ENCODE peak calls at places on chromosome 16, in ten cellular contexts. J is activated B cell treated with CpG ODN at 0.5 μM for 24 hours, D is colonic mucosa, K is AG09319, Y is DND-41, T is HFF-Myc, C is MCF 10A, Z is tibial nerve, N is WTC11, S is A673. B is an unnamed sample.

GRCh38 chr16:4067262-4068001 is 48.8 kb downstream of the ADCY9 start:
- DNase-seq in S (no peak), K (peak), Y (no peak), Z (no peak), T (no peak), J (no peak), N (no peak), C (no peak), D (no peak), B (no peak)

GRCh38 chr16:3720418-3720817 is 3.1 kb upstream of the TRAP1 start:
- DNase-seq in D (no peak), K (no peak), J (no peak), N (no peak), Z (no peak), Y (no peak), T (no peak), C (no peak), S (no peak), B (no peak)

GRCh38 chr16:675884-676564 is 553 bp downstream of the RHBDL1 start:
- DNase-seq in Y (no peak), C (no peak), K (no peak), D (no peak), T (no peak), J (no peak), S (no peak), Z (no peak), N (no peak), B (no peak)

GRCh38 chr16:20931066-20931465 is 30.5 kb downstream of the LYRM1 start:
- DNase-seq in C (no peak), J (no peak), Z (no peak), N (no peak), D (no peak), K (no peak), S (no peak), Y (no peak), T (no peak), B (no peak)

GRCh38 chr16:3542601-3543373 is 34.4 kb downstream of the NLRC3 start:
- DNase-seq in T (no peak), Z (no peak), S (no peak), D (no peak), C (no peak), J (no peak), N (no peak), K (no peak), Y (no peak), B (no peak)

GRCh38 chr16:11481987-11482386 is 104.7 kb downstream of the LITAF start:
- DNase-seq in S (no peak), K (no peak), C (no peak), Y (no peak), N (no peak), J (no peak), Z (no peak), D (no peak), T (no peak), B (no peak)

GRCh38 chr16:31002252-31002700 is 8.2 kb downstream of the STX1B start:
- DNase-seq in C (no peak), Y (no peak), J (no peak), T (no peak), Z (no peak), K (no peak), D (no peak), S (no peak), N (no peak), B (no peak)

GRCh38 chr16:83470406-83470805 is 337.4 kb upstream of the HSBP1 start:
- DNase-seq in S (no peak), J (no peak), C (no peak), N (no peak), D (no peak), T (no peak), Z (no peak), K (no peak), Y (no peak), B (no peak)

GRCh38 chr16:48340054-48340453 is 45.2 kb downstream of the SIAH1 start:
- DNase-seq in Z (no peak), C (no peak), J (no peak), N (no peak), S (no peak), D (no peak), K (no peak), T (no peak), Y (no peak), B (no peak)

GRCh38 chr16:83609178-83609577 is 198.6 kb upstream of the HSBP1 start:
- DNase-seq in S (no peak), C (no peak), K (no peak), Z (no peak), Y (no peak), J (no peak), N (no peak), D (no peak), T (no peak), B (peak)

GRCh38 chr16:85238233-85238647 is 126.0 kb upstream of the CIBAR2 start:
- DNase-seq in K (peak), Z (peak), S (peak), Y (no peak), D (peak), T (no peak), C (no peak), J (no peak), N (peak), B (peak)

GRCh38 chr16:89319883-89320716 is 102.6 kb downstream of the ZNF778 start:
- DNase-seq in S (peak), Z (no peak), K (no peak), N (no peak), T (no peak), Y (no peak), C (peak), D (no peak), J (no peak), B (no peak)

GRCh38 chr16:2427526-2427925 is 1.7 kb upstream of the CCNF start:
- DNase-seq in N (no peak), Z (no peak), C (no peak), D (no peak), J (no peak), K (no peak), S (no peak), Y (no peak), T (no peak), B (no peak)

GRCh38 chr16:2426941-2427361 is 2.3 kb upstream of the CCNF start:
- DNase-seq in S (no peak), K (no peak), N (no peak), T (no peak), C (peak), Z (no peak), Y (no peak), J (no peak), D (no peak), B (no peak)

GRCh38 chr16:2428787-2429036 is 535 bp upstream of the CCNF start:
- DNase-seq in J (no peak), D (no peak), C (no peak), K (no peak), N (no peak), S (no peak), T (no peak), Z (no peak), Y (no peak), B (no peak)

GRCh38 chr16:2429037-2429770 is at the start of gene CCNF:
- DNase-seq in C (peak), Z (peak), K (peak), S (peak), T (peak), Y (peak), D (peak), N (peak), J (peak), B (peak)

DNA sequence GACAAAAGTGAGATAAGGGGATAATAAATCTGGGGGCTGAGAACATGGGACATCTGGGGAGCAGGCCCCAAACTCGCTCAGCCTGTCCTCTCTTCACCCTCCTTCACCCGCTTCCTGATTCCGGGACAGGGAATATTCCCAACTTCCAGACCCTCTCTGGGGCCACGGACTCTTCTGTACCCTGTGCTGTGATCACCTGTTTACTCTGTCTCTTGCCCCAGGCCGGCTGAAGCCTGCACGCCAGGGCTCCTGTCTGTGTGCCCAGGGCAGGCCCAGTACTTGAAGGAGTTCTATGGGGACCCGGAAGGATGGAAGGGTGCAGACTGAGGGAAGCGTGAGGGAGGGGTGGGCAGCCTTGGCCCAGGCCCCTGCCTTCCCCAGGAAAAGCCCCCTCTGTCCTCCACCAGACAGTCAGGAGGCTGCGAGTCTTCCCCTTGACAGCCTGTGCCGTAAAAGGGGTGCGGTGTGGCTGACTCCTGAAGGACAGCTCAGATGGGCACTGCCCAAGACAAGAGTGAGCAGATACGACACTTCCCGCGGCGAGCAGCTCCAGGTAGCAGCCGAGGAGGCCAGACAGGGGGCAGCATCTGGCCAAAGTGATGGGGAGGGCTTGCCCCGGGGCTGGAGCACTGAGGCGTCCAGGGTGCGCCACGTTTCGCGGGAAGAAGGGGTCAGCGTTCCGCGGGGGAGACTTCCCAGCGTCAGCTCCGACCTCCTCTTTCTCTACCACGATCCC is 1.0 kb upstream of the CCNF start:
- DNase-seq in D (peak), K (no peak), S (no peak), J (no peak), C (no peak), Y (no peak), N (peak), T (no peak), Z (peak), B (no peak)
- TF ChIP-seq CTCF in D (peak), K (peak), S (no peak), J (no peak), C (no peak), Y (no peak), N (no peak), T (no peak), Z (peak), B (peak)

DNA sequence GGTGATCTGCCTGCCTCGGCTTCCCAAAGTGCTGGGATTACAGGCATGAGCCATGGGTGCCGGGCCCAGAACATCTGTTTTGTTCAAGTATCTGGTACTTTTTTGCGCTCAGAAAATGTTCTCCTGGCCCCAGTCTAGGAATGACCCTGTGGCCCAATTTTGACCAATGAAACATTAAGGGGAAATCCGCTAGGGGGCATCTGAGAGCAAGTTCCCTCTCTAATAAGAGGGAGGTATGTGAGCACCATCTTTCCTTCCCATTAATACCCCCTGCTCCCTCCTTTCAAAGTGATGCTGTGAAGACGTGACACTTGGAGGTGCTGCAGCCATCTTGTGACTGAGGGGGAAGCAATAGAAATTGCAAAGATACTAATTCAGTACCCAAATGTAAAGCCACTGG is 16.5 kb upstream of the CLEC3A start:
- DNase-seq in J (no peak), K (no peak), Y (no peak), D (no peak), Z (no peak), T (no peak), N (peak), C (peak), S (no peak), B (no peak)
- TF ChIP-seq CTCF in J (no peak), K (peak), Y (peak), D (no peak), Z (no peak), T (peak), N (peak), C (no peak), S (peak), B (no peak)

GRCh38 chr16:2056681-2057407 is 9.1 kb downstream of the TSC2 start:
- DNase-seq in T (no peak), N (no peak), S (no peak), C (no peak), D (no peak), Z (no peak), J (no peak), K (no peak), Y (no peak), B (no peak)
- TF ChIP-seq CTCF in T (peak), N (no peak), S (no peak), C (no peak), D (no peak), Z (peak), J (no peak), K (peak), Y (peak), B (peak)

GRCh38 chr16:14015461-14015860 is 55.7 kb upstream of the MRTFB start:
- DNase-seq in J (no peak), S (no peak), C (no peak), N (no peak), D (no peak), Z (no peak), T (no peak), Y (no peak), K (no peak), B (no peak)

GRCh38 chr16:14013571-14014283 is 57.4 kb upstream of the MRTFB start:
- DNase-seq in T (peak), K (peak), D (no peak), C (peak), N (no peak), Z (no peak), Y (no peak), S (peak), J (no peak), B (no peak)

GRCh38 chr16:14014284-14014625 is 56.9 kb upstream of the MRTFB start:
- DNase-seq in D (no peak), K (no peak), J (no peak), N (no peak), S (no peak), T (no peak), Z (no peak), Y (no peak), C (no peak), B (no peak)

GRCh38 chr16:14015017-14015416 is 56.1 kb upstream of the MRTFB start:
- DNase-seq in S (no peak), J (no peak), K (no peak), Z (no peak), C (no peak), D (no peak), N (no peak), T (no peak), Y (no peak), B (no peak)

DNA sequence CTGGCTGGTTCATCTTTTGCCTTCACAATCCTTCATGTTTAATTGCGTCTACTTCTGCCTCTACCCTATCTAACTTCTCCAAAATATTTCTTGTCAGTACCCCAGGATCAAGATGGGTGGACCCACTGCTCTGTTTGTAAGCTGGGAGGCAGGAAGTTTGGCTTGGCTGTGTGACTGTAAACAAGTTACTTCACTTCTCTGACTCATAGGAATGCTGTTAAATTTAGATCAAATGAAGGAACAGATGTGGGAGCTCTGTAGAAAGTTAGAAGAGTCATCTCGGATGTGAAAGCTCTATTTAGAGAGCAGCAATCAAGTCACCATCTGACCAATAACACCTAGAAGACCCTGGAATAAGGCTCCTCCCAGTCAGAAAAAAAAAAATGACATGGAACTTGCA is 55.2 kb upstream of the MRTFB start:
- DNase-seq in C (peak), D (no peak), S (no peak), Y (no peak), N (no peak), T (peak), J (no peak), K (peak), Z (no peak), B (no peak)
- TF ChIP-seq CTCF in C (no peak), D (no peak), S (no peak), Y (no peak), N (no peak), T (no peak), J (no peak), K (peak), Z (no peak), B (no peak)

B was measured in osteocyte.